ENCODE peak calls at places on chromosomes 12 and 14, in nine cellular contexts. N, O, T, M, K, H, C, E and V are unnamed samples.

GRCh38 chr12:116220756-116221155 is 56.7 kb downstream of the MED13L start:
- DNase-seq in M (no peak), K (no peak), H (no peak), E (no peak), N (no peak), C (no peak), T (no peak), O (no peak), V (no peak)

GRCh38 chr14:30849354-30849753 is 25.0 kb upstream of the COCH start:
- DNase-seq in M (no peak), O (no peak), H (no peak), T (no peak), N (no peak), K (no peak), E (no peak), C (no peak), V (no peak)

GRCh38 chr12:34295366-34296142 is 273.3 kb downstream of the ALG10 start:
- DNase-seq in C (no peak), K (no peak), N (no peak), T (no peak), M (no peak), H (no peak), E (no peak), O (no peak), V (no peak)

GRCh38 chr14:22427771-22428228 is 161.2 kb downstream of the DAD1 start:
- DNase-seq in M (no peak), N (no peak), H (peak; percentile 64), K (peak; percentile 17), T (no peak), E (no peak), C (no peak), O (peak; percentile 70), V (peak; percentile 63)

GRCh38 chr14:68638817-68639517 is 153.9 kb downstream of the ZFP36L1 start:
- DNase-seq in K (no peak), N (no peak), M (peak; percentile 29), H (peak; percentile 55), T (no peak), E (no peak), C (no peak), O (no peak), V (no peak)

GRCh38 chr12:43106355-43106754 is 445.6 kb downstream of the ADAMTS20 start:
- DNase-seq in H (no peak), E (no peak), N (no peak), T (no peak), M (no peak), O (no peak), C (no peak), K (no peak), V (no peak)

GRCh38 chr12:76156314-76156713 is 71.8 kb upstream of the NAP1L1 start:
- DNase-seq in K (no peak), M (no peak), H (no peak), C (no peak), N (no peak), E (no peak), O (no peak), T (no peak), V (no peak)

GRCh38 chr14:38137005-38137404 is 70.7 kb upstream of the SSTR1 start:
- DNase-seq in H (no peak), K (no peak), M (no peak), O (peak; percentile 77), C (no peak), E (no peak), T (no peak), N (no peak), V (no peak)

GRCh38 chr14:83473416-83473815 is 1939.8 kb upstream of the SEL1L start:
- DNase-seq in E (no peak), K (no peak), M (no peak), C (no peak), O (peak; percentile 36), N (no peak), H (no peak), T (no peak), V (no peak)

GRCh38 chr12:57222286-57223190 is 5.9 kb downstream of the NXPH4 start:
- DNase-seq in K (no peak), E (no peak), N (no peak), O (no peak), M (no peak), C (no peak), T (no peak), H (no peak), V (no peak)

GRCh38 chr14:50871223-50871622 is 630 bp upstream of the ABHD12B start:
- DNase-seq in N (no peak), T (no peak), M (no peak), K (no peak), C (no peak), O (no peak), H (no peak), E (no peak), V (no peak)
- TF ChIP-seq CTCF in N (no peak), T (no peak), M (no peak), K (no peak), C (no peak), O (no peak), H (no peak), E (no peak), V (no peak)

GRCh38 chr14:99503848-99504453 is 22.7 kb downstream of the CCNK start:
- DNase-seq in O (no peak), T (no peak), M (peak; percentile 36), C (no peak), N (no peak), E (no peak), K (no peak), H (no peak), V (no peak)

GRCh38 chr14:99505089-99505488 is 23.9 kb downstream of the CCNK start:
- DNase-seq in N (no peak), T (no peak), K (no peak), C (no peak), E (no peak), H (no peak), M (no peak), O (no peak), V (no peak)

GRCh38 chr14:99506269-99506668 is 25.1 kb downstream of the CCNK start:
- DNase-seq in H (no peak), N (no peak), M (no peak), E (no peak), T (no peak), C (no peak), K (no peak), O (no peak), V (no peak)

GRCh38 chr14:99507860-99508640 is 26.8 kb downstream of the CCNK start:
- DNase-seq in K (no peak), M (no peak), T (no peak), H (no peak), N (no peak), E (no peak), C (peak; percentile 59), O (no peak), V (no peak)

DNA sequence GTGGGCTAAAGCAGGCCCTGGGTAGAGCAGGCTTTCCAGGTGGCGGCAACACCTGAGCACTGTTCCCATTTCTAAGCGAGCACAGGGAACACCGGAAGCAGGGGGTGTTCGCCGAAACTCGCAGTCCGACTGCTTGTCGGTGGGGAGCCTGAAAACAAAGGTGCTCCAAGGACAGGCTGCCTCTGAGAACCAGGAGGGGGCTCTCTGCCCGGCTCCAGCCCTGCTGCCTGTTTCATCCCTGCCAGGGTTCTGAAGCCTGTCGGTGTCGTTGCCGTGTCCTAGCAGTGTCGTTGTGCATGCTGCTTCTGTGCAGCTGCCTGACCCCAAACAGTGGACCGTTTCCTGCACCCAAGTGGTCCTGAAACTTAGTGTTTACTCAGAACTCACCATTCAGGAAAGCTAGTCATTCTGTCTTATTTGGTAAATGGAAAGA is 21.8 kb downstream of the CCNK start:
- DNase-seq in N (no peak), C (no peak), M (peak; percentile 48), T (no peak), H (no peak), O (no peak), E (no peak), K (peak; percentile 44), V (no peak)
- TF ChIP-seq CTCF in N (no peak), C (no peak), M (no peak), T (no peak), H (no peak), O (no peak), E (no peak), K (peak; percentile 36), V (no peak)

GRCh38 chr14:40413146-40413545 is 980.9 kb upstream of the FBXO33 start:
- DNase-seq in E (no peak), C (no peak), M (no peak), H (no peak), K (no peak), O (no peak), N (no peak), T (no peak), V (peak; percentile 60)

DNA sequence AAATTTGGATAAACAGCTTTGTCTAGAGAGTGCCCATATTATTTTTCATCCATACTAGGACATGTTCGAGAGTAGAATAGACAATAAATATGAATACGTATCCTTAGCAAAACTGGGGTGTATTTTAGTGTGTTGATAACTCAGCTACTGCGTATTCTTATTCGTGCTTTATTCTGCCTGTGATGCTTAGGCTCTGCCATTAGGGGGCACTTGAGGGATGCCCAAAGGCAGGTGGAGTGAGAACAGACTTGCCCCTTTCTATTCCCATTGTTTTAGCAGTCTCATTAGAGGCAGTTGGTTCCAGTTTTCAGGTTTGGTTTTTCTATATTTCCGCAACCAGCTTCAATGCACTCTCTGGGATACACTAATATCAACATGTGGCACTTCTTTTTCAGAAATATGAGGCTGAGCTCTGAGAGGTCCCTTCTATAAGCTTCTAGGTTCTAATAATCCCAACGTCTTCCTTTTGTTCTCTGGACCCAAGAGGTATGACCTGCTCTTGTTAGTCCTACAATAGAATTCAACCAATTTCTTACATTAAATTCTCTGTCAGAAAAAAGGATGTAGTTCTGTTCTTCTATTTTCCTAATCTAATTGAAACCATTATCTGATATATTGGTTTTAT is 985.7 kb upstream of the FBXO33 start:
- DNase-seq in H (no peak), T (no peak), N (no peak), E (peak; percentile 65), M (no peak), K (peak; percentile 71), C (no peak), O (no peak), V (no peak)
- TF ChIP-seq CTCF in H (peak; percentile 57), T (no peak), N (no peak), E (peak; percentile 40), M (peak; percentile 57), K (peak; percentile 83), C (peak; percentile 83), O (no peak), V (peak; percentile 34)

GRCh38 chr12:79983969-79984629 is 49.2 kb upstream of the PPP1R12A start:
- DNase-seq in O (peak; percentile 80), T (no peak), M (no peak), C (no peak), N (no peak), K (peak; percentile 42), E (no peak), H (no peak), V (peak; percentile 88)

GRCh38 chr12:79993106-79993862 is 58.4 kb upstream of the PPP1R12A start:
- DNase-seq in C (no peak), T (no peak), O (no peak), K (no peak), N (no peak), H (no peak), M (no peak), E (no peak), V (no peak)

GRCh38 chr12:79991586-79991985 is 56.7 kb upstream of the PPP1R12A start:
- DNase-seq in M (no peak), O (no peak), N (no peak), C (no peak), E (no peak), H (no peak), T (no peak), K (no peak), V (no peak)

GRCh38 chr12:79983492-79983891 is 48.6 kb upstream of the PPP1R12A start:
- DNase-seq in M (no peak), C (no peak), T (no peak), H (no peak), K (no peak), E (no peak), O (peak; percentile 92), N (peak; percentile 16), V (peak; percentile 99)

GRCh38 chr12:79988368-79988767 is 53.5 kb upstream of the PPP1R12A start:
- DNase-seq in O (peak; percentile 66), M (no peak), E (no peak), T (no peak), H (no peak), K (no peak), C (no peak), N (no peak), V (peak; percentile 75)
- TF ChIP-seq CTCF in O (no peak), M (no peak), E (no peak), T (no peak), H (no peak), K (no peak), C (no peak), N (no peak), V (no peak)